ENCODE peak calls at places on chromosome 1, in six cellular contexts. G is HEK293T, L is OCI-LY7, P is occipital lobe, W is heart left ventricle, X is retina. F is an unnamed sample.

GRCh38 chr1:154155282-154155681 is 409 bp upstream of the NUP210L start:
- DNase-seq in G (no peak), L (no peak), P (no peak), W (peak), X (no peak), F (no peak)

GRCh38 chr1:3443759-3444697 is 10.4 kb upstream of the ARHGEF16 start:
- DNase-seq in G (no peak), L (no peak), P (no peak), W (no peak), X (no peak), F (peak)

GRCh38 chr1:161198206-161198876 is 513 bp downstream of the ADAMTS4 start:
- DNase-seq in G (peak), L (no peak), P (peak), W (no peak), X (peak), F (peak)

GRCh38 chr1:3671371-3672180 is 19.3 kb downstream of the TP73 start:
- DNase-seq in G (no peak), L (no peak), P (no peak), W (no peak), X (peak), F (peak)

GRCh38 chr1:30191154-30191702 is 532.2 kb downstream of the MATN1 start:
- DNase-seq in G (peak), L (peak), P (no peak), W (no peak), X (no peak), F (no peak)

GRCh38 chr1:226980565-226981385 is 40.7 kb downstream of the COQ8A start:
- DNase-seq in G (no peak), L (no peak), P (no peak), W (peak), X (no peak), F (peak)

GRCh38 chr1:227225715-227226346 is 92.5 kb downstream of the CDC42BPA start:
- DNase-seq in G (no peak), L (no peak), P (no peak), W (no peak), X (no peak), F (no peak)

GRCh38 chr1:186183219-186183618 is 191.8 kb downstream of the TPR start:
- DNase-seq in G (no peak), L (no peak), P (no peak), W (no peak), X (no peak), F (no peak)

GRCh38 chr1:3496916-3497315 is 42.5 kb downstream of the ARHGEF16 start:
- DNase-seq in G (no peak), L (no peak), P (no peak), W (no peak), X (no peak), F (no peak)

GRCh38 chr1:226639631-226640061 is 91.1 kb downstream of the STUM start:
- DNase-seq in G (no peak), L (no peak), P (no peak), W (no peak), X (no peak), F (peak)

GRCh38 chr1:160608941-160609340 is 29.6 kb upstream of the CD84 start:
- DNase-seq in G (no peak), L (no peak), P (no peak), W (no peak), X (no peak), F (no peak)

GRCh38 chr1:12472798-12473551 is 145.0 kb downstream of the DHRS3 start:
- DNase-seq in G (no peak), L (no peak), P (no peak), W (no peak), X (no peak), F (no peak)

GRCh38 chr1:224881762-224882211 is 47.7 kb upstream of the DNAH14 start:
- DNase-seq in G (no peak), L (no peak), P (no peak), W (no peak), X (no peak), F (no peak)

GRCh38 chr1:70415882-70416281 is 4.8 kb downstream of the CTH start:
- DNase-seq in G (no peak), L (no peak), P (no peak), W (no peak), X (no peak), F (no peak)

GRCh38 chr1:207034998-207035397 is 2.4 kb upstream of the C1orf116 start:
- DNase-seq in G (no peak), L (no peak), P (no peak), W (no peak), X (no peak), F (no peak)

GRCh38 chr1:59601032-59601431 is 213.7 kb upstream of the HOOK1 start:
- DNase-seq in G (no peak), L (no peak), P (peak), W (peak), X (no peak), F (no peak)

GRCh38 chr1:200296091-200296661 is 113.7 kb downstream of the ZNF281 start:
- DNase-seq in G (no peak), L (no peak), P (no peak), W (no peak), X (no peak), F (no peak)

GRCh38 chr1:114428083-114428754 is 82.8 kb downstream of the TRIM33 start:
- DNase-seq in G (peak), L (peak), P (no peak), W (no peak), X (no peak), F (no peak)

GRCh38 chr1:23548704-23549143 is 10.6 kb downstream of the ID3 start:
- DNase-seq in G (no peak), L (no peak), P (no peak), W (peak), X (no peak), F (peak)

GRCh38 chr1:203289281-203289981 is 15.9 kb upstream of the BTG2 start:
- DNase-seq in G (no peak), L (peak), P (no peak), W (peak), X (no peak), F (no peak)

GRCh38 chr1:36908096-36908495 is 126.2 kb downstream of the GRIK3 start:
- DNase-seq in G (no peak), L (no peak), P (no peak), W (no peak), X (no peak), F (no peak)

GRCh38 chr1:44405041-44405803 is at the start of gene RNF220:
- DNase-seq in G (peak), L (no peak), P (peak), W (peak), X (peak), F (peak)

GRCh38 chr1:165632152-165632469 is 1.1 kb downstream of the MGST3 start:
- DNase-seq in G (no peak), L (no peak), P (no peak), W (no peak), X (no peak), F (no peak)

GRCh38 chr1:201709564-201710295 is 119.2 kb upstream of the IPO9 start:
- DNase-seq in G (peak), L (peak), P (peak), W (peak), X (peak), F (peak)

GRCh38 chr1:75423616-75424015 is 187.3 kb downstream of the SLC44A5 start:
- DNase-seq in G (peak), L (no peak), P (no peak), W (no peak), X (peak), F (no peak)

GRCh38 chr1:150874455-150875196 is 1.8 kb downstream of the ARNT start:
- DNase-seq in G (no peak), L (peak), P (no peak), W (no peak), X (peak), F (no peak)

F was measured in kidney.